ENCODE peak calls at places on chromosomes 4 and X, in five cellular contexts. One of them, this sample, is unnamed.
A peak's percentile ranks its signal among the peaks of the same experiment; 100 is the strongest.

GRCh38 chrX:124209792-124210576 is 122.5 kb upstream of the TEX13D start:
- DNase-seq in CD4-positive, alpha-beta T cell: no peak
- DNase-seq in GM23248: no peak
- DNase-seq in CD8-positive, alpha-beta memory T cell: no peak
- DNase-seq in astrocyte: no peak
- DNase-seq in this sample: no peak

GRCh38 chr4:15649914-15650545 is 5.1 kb downstream of the FBXL5 start:
- DNase-seq in CD4-positive, alpha-beta T cell: peak; percentile 60
- DNase-seq in GM23248: peak; percentile 70
- DNase-seq in CD8-positive, alpha-beta memory T cell: peak; percentile 73
- DNase-seq in astrocyte: peak; percentile 30
- DNase-seq in this sample: no peak

GRCh38 chr4:113050361-113050760 is 908 bp downstream of the ANK2 start:
- DNase-seq in CD4-positive, alpha-beta T cell: no peak
- DNase-seq in GM23248: no peak
- DNase-seq in CD8-positive, alpha-beta memory T cell: no peak
- DNase-seq in astrocyte: no peak
- DNase-seq in this sample: no peak

GRCh38 chr4:67483868-67484602 is 61.3 kb downstream of the CENPC start:
- DNase-seq in CD4-positive, alpha-beta T cell: no peak
- DNase-seq in GM23248: peak; percentile 56
- DNase-seq in CD8-positive, alpha-beta memory T cell: no peak
- DNase-seq in astrocyte: peak; percentile 61
- DNase-seq in this sample: no peak

GRCh38 chr4:76726141-76726540 is 171.8 kb downstream of the SOWAHB start:
- DNase-seq in CD4-positive, alpha-beta T cell: no peak
- DNase-seq in GM23248: peak; percentile 59
- DNase-seq in CD8-positive, alpha-beta memory T cell: no peak
- DNase-seq in astrocyte: no peak
- DNase-seq in this sample: no peak

GRCh38 chr4:55125763-55126541 is 557 bp upstream of the KDR start:
- DNase-seq in CD4-positive, alpha-beta T cell: no peak
- DNase-seq in GM23248: peak; percentile 36
- DNase-seq in CD8-positive, alpha-beta memory T cell: no peak
- DNase-seq in astrocyte: peak; percentile 14
- DNase-seq in this sample: peak; percentile 17

GRCh38 chrX:6184900-6185515 is 43.7 kb downstream of the NLGN4X start:
- DNase-seq in CD4-positive, alpha-beta T cell: no peak
- DNase-seq in GM23248: no peak
- DNase-seq in CD8-positive, alpha-beta memory T cell: no peak
- DNase-seq in astrocyte: peak; percentile 71
- DNase-seq in this sample: no peak

GRCh38 chrX:49040376-49040955 is 2.7 kb downstream of the TFE3 start:
- DNase-seq in CD4-positive, alpha-beta T cell: no peak
- DNase-seq in GM23248: peak; percentile 47
- DNase-seq in CD8-positive, alpha-beta memory T cell: no peak
- DNase-seq in astrocyte: no peak
- DNase-seq in this sample: no peak

GRCh38 chrX:139831689-139832456 is 101.0 kb downstream of the ATP11C start:
- DNase-seq in CD4-positive, alpha-beta T cell: no peak
- DNase-seq in GM23248: peak; percentile 36
- DNase-seq in CD8-positive, alpha-beta memory T cell: no peak
- DNase-seq in astrocyte: peak; percentile 56
- DNase-seq in this sample: no peak

GRCh38 chr4:101254776-101255175 is 92.5 kb downstream of the PPP3CA start:
- DNase-seq in CD4-positive, alpha-beta T cell: no peak
- DNase-seq in GM23248: no peak
- DNase-seq in CD8-positive, alpha-beta memory T cell: no peak
- DNase-seq in astrocyte: no peak
- DNase-seq in this sample: no peak

GRCh38 chrX:133923113-133923512 is 62.3 kb downstream of the GPC3 start:
- DNase-seq in CD4-positive, alpha-beta T cell: peak; percentile 8
- DNase-seq in GM23248: peak; percentile 0
- DNase-seq in CD8-positive, alpha-beta memory T cell: peak; percentile 7
- DNase-seq in astrocyte: no peak
- DNase-seq in this sample: no peak

GRCh38 chr4:71210831-71211230 is 128.0 kb upstream of the SLC4A4 start:
- DNase-seq in CD4-positive, alpha-beta T cell: no peak
- DNase-seq in GM23248: peak; percentile 56
- DNase-seq in CD8-positive, alpha-beta memory T cell: no peak
- DNase-seq in astrocyte: peak; percentile 70
- DNase-seq in this sample: no peak

GRCh38 chr4:71211748-71212147 is 127.1 kb upstream of the SLC4A4 start:
- DNase-seq in CD4-positive, alpha-beta T cell: no peak
- DNase-seq in GM23248: peak; percentile 85
- DNase-seq in CD8-positive, alpha-beta memory T cell: no peak
- DNase-seq in astrocyte: peak; percentile 47
- DNase-seq in this sample: no peak

GRCh38 chr4:71214578-71214977 is 124.2 kb upstream of the SLC4A4 start:
- DNase-seq in CD4-positive, alpha-beta T cell: no peak
- DNase-seq in GM23248: no peak
- DNase-seq in CD8-positive, alpha-beta memory T cell: no peak
- DNase-seq in astrocyte: no peak
- DNase-seq in this sample: no peak

GRCh38 chr4:71209161-71209560 is 129.7 kb upstream of the SLC4A4 start:
- DNase-seq in CD4-positive, alpha-beta T cell: no peak
- DNase-seq in GM23248: peak; percentile 89
- DNase-seq in CD8-positive, alpha-beta memory T cell: no peak
- DNase-seq in astrocyte: peak; percentile 87
- DNase-seq in this sample: no peak

GRCh38 chr4:71212216-71212615 is 126.6 kb upstream of the SLC4A4 start:
- DNase-seq in CD4-positive, alpha-beta T cell: no peak
- DNase-seq in GM23248: peak; percentile 52
- DNase-seq in CD8-positive, alpha-beta memory T cell: no peak
- DNase-seq in astrocyte: no peak
- DNase-seq in this sample: no peak
- H3K27ac ChIP-seq in CD4-positive, alpha-beta T cell: no peak overlapping the region
- H3K27ac ChIP-seq in GM23248: peak overlapping the region; percentile 43
- H3K27ac ChIP-seq in CD8-positive, alpha-beta memory T cell: no peak overlapping the region
- H3K27ac ChIP-seq in astrocyte: no peak overlapping the region
- H3K27ac ChIP-seq in this sample: no peak overlapping the region

GRCh38 chr4:145098675-145099037 is 545 bp downstream of the ABCE1 start:
- DNase-seq in CD4-positive, alpha-beta T cell: peak; percentile 26
- DNase-seq in GM23248: peak; percentile 86
- DNase-seq in CD8-positive, alpha-beta memory T cell: no peak
- DNase-seq in astrocyte: peak; percentile 64
- DNase-seq in this sample: no peak

GRCh38 chr4:145101091-145101490 is 3.0 kb downstream of the ABCE1 start:
- DNase-seq in CD4-positive, alpha-beta T cell: no peak
- DNase-seq in GM23248: no peak
- DNase-seq in CD8-positive, alpha-beta memory T cell: no peak
- DNase-seq in astrocyte: no peak
- DNase-seq in this sample: no peak

GRCh38 chr4:145099653-145100052 is 1.5 kb downstream of the ABCE1 start:
- DNase-seq in CD4-positive, alpha-beta T cell: no peak
- DNase-seq in GM23248: peak; percentile 41
- DNase-seq in CD8-positive, alpha-beta memory T cell: no peak
- DNase-seq in astrocyte: peak; percentile 26
- DNase-seq in this sample: no peak

GRCh38 chr4:145097331-145097820 is 620 bp downstream of the ANAPC10 start:
- DNase-seq in CD4-positive, alpha-beta T cell: no peak
- DNase-seq in GM23248: no peak
- DNase-seq in CD8-positive, alpha-beta memory T cell: no peak
- DNase-seq in astrocyte: no peak
- DNase-seq in this sample: no peak

GRCh38 chr4:145097821-145098674 is at the start of the genes ABCE1 and ANAPC10:
- DNase-seq in CD4-positive, alpha-beta T cell: peak; percentile 95
- DNase-seq in GM23248: peak; percentile 100
- DNase-seq in CD8-positive, alpha-beta memory T cell: peak; percentile 94
- DNase-seq in astrocyte: peak; percentile 97
- DNase-seq in this sample: peak; percentile 93
- H3K27ac ChIP-seq in CD4-positive, alpha-beta T cell: peak within 1 kb of the TSS; percentile 76
- H3K27ac ChIP-seq in GM23248: peak within 1 kb of the TSS; percentile 92
- H3K27ac ChIP-seq in CD8-positive, alpha-beta memory T cell: peak within 1 kb of the TSS; percentile 95
- H3K27ac ChIP-seq in astrocyte: peak within 1 kb of the TSS; percentile 96
- H3K27ac ChIP-seq in this sample: peak within 1 kb of the TSS; percentile 93

GRCh38 chrX:97309717-97310116 is 426.0 kb downstream of the RPA4 start:
- DNase-seq in CD4-positive, alpha-beta T cell: no peak
- DNase-seq in GM23248: no peak
- DNase-seq in CD8-positive, alpha-beta memory T cell: no peak
- DNase-seq in astrocyte: no peak
- DNase-seq in this sample: no peak
- H3K27ac ChIP-seq in CD4-positive, alpha-beta T cell: no peak overlapping the region
- H3K27ac ChIP-seq in GM23248: no peak overlapping the region
- H3K27ac ChIP-seq in CD8-positive, alpha-beta memory T cell: no peak overlapping the region
- H3K27ac ChIP-seq in astrocyte: no peak overlapping the region
- H3K27ac ChIP-seq in this sample: no peak overlapping the region

DNA sequence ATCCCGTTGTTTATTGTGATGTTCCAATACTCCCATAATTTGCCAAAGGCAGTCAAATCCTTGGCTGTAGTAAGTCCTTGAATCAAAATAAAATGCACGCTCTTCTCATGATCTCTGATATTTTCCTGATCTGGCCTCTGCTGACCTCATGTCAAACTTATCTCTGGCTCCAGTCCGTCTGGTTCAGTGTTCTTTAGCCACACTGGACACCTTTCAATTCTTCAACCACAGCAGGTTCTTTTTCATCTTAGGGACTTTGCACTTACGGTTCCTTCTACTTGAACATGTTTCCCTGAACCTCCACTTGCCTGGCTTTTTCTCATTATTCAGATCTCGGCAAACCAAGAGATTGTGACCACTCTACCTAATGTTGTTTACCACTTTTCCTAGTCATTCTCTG is 10.3 kb downstream of the ENPEP start:
- DNase-seq in CD4-positive, alpha-beta T cell: no peak
- DNase-seq in GM23248: no peak
- DNase-seq in CD8-positive, alpha-beta memory T cell: no peak
- DNase-seq in astrocyte: no peak
- DNase-seq in this sample: no peak
- H3K27ac ChIP-seq in CD4-positive, alpha-beta T cell: no peak overlapping the region
- H3K27ac ChIP-seq in GM23248: no peak overlapping the region
- H3K27ac ChIP-seq in CD8-positive, alpha-beta memory T cell: no peak overlapping the region
- H3K27ac ChIP-seq in astrocyte: no peak overlapping the region
- H3K27ac ChIP-seq in this sample: peak overlapping the region; percentile 41

GRCh38 chr4:108111781-108112180 is 57.0 kb downstream of the LEF1 start:
- DNase-seq in CD4-positive, alpha-beta T cell: no peak
- DNase-seq in GM23248: no peak
- DNase-seq in CD8-positive, alpha-beta memory T cell: no peak
- DNase-seq in astrocyte: no peak
- DNase-seq in this sample: no peak

GRCh38 chr4:108109111-108109510 is 59.6 kb downstream of the LEF1 start:
- DNase-seq in CD4-positive, alpha-beta T cell: no peak
- DNase-seq in GM23248: no peak
- DNase-seq in CD8-positive, alpha-beta memory T cell: no peak
- DNase-seq in astrocyte: no peak
- DNase-seq in this sample: no peak

GRCh38 chr4:108109997-108110416 is 58.7 kb downstream of the LEF1 start:
- DNase-seq in CD4-positive, alpha-beta T cell: no peak
- DNase-seq in GM23248: no peak
- DNase-seq in CD8-positive, alpha-beta memory T cell: no peak
- DNase-seq in astrocyte: no peak
- DNase-seq in this sample: no peak

GRCh38 chr4:108107729-108108382 is 60.9 kb downstream of the LEF1 start:
- DNase-seq in CD4-positive, alpha-beta T cell: peak; percentile 41
- DNase-seq in GM23248: no peak
- DNase-seq in CD8-positive, alpha-beta memory T cell: peak; percentile 40
- DNase-seq in astrocyte: no peak
- DNase-seq in this sample: no peak

GRCh38 chr4:108110450-108110849 is 58.3 kb downstream of the LEF1 start:
- DNase-seq in CD4-positive, alpha-beta T cell: no peak
- DNase-seq in GM23248: no peak
- DNase-seq in CD8-positive, alpha-beta memory T cell: no peak
- DNase-seq in astrocyte: no peak
- DNase-seq in this sample: no peak
- H3K27ac ChIP-seq in CD4-positive, alpha-beta T cell: peak overlapping the region; percentile 89
- H3K27ac ChIP-seq in GM23248: no peak overlapping the region
- H3K27ac ChIP-seq in CD8-positive, alpha-beta memory T cell: no peak overlapping the region
- H3K27ac ChIP-seq in astrocyte: no peak overlapping the region
- H3K27ac ChIP-seq in this sample: no peak overlapping the region

DNA sequence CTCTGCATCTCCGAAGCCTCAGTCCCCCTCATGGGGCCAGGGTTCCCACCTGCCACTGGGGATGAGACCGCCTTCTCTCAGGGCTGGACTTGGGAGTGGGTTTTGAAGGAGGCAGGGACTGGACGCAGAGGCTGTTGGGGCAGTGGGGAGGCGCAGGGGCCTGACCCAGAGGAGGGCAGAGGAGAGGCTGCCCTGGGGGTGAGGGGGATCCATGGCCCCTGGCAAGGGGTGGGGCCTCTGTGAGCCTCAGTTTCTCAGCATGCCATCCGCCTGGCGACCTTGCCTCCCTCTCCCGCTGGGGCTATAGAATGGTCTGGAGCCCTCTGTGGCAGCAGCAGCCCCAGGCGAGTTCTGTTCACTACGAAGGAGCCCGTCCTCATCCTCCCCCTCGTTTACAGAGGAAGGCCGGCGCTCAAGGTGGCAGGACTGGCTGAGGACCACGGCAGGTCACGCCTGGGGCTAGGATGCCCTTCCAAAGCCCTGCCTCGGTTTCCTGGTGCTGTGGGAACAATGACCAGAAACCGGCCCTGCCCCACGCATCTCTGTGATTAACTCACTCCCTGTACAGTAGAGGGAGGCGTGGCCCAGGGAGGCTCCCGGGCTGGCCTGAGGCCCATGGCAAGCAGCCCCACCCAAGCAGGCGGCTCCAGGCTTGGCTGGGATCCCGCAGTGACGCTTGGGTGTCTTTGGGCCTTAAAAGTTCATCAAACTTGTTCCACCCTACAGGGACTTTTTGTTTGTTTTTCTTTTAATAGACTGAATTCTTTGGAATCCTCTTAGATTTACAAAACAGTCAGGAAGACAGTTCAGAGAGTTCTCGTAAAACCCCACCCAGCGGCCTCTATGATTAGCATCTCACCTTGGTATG is 16.0 kb upstream of the SH3TC1 start:
- DNase-seq in CD4-positive, alpha-beta T cell: no peak
- DNase-seq in GM23248: peak; percentile 94
- DNase-seq in CD8-positive, alpha-beta memory T cell: no peak
- DNase-seq in astrocyte: peak; percentile 72
- DNase-seq in this sample: peak; percentile 91
- H3K27ac ChIP-seq in CD4-positive, alpha-beta T cell: no peak overlapping the region
- H3K27ac ChIP-seq in GM23248: no peak overlapping the region
- H3K27ac ChIP-seq in CD8-positive, alpha-beta memory T cell: no peak overlapping the region
- H3K27ac ChIP-seq in astrocyte: no peak overlapping the region
- H3K27ac ChIP-seq in this sample: peak overlapping the region; percentile 80